ENCODE peak calls at places on chromosome 21, in four cellular contexts. E is IMR-90, V is lower lobe of right lung, S is AG09309. N is an unnamed sample.

GRCh38 chr21:40457741-40458140 is 389.2 kb downstream of the DSCAM start:
- DNase-seq in E (no peak), V (no peak), S (no peak), N (no peak)

GRCh38 chr21:45378258-45378966 is 26.6 kb upstream of the COL18A1 start:
- DNase-seq in E (peak; percentile 57), V (peak; percentile 32), S (no peak), N (peak; percentile 73)

GRCh38 chr21:21262048-21262447 is 263.8 kb downstream of the NCAM2 start:
- DNase-seq in E (no peak), V (no peak), S (no peak), N (no peak)

GRCh38 chr21:28579986-28580550 is 412.6 kb downstream of the LTN1 start:
- DNase-seq in E (no peak), V (no peak), S (no peak), N (no peak)

GRCh38 chr21:25709684-25710265 is 24.9 kb downstream of the ATP5PF start:
- DNase-seq in E (no peak), V (no peak), S (no peak), N (no peak)

GRCh38 chr21:30014883-30015282 is 75.1 kb upstream of the GRIK1 start:
- DNase-seq in E (no peak), V (no peak), S (no peak), N (no peak)

GRCh38 chr21:27388835-27389234 is 421.9 kb upstream of the ADAMTS5 start:
- DNase-seq in E (no peak), V (no peak), S (no peak), N (no peak)

GRCh38 chr21:45576838-45577737 is 34.8 kb upstream of the SLC19A1 start:
- DNase-seq in E (no peak), V (peak; percentile 28), S (no peak), N (peak; percentile 85)

GRCh38 chr21:45959182-45959581 is 22.4 kb upstream of the COL6A1 start:
- DNase-seq in E (no peak), V (no peak), S (no peak), N (no peak)

GRCh38 chr21:34282223-34282622 is 81.6 kb upstream of the KCNE2 start:
- DNase-seq in E (peak; percentile 13), V (no peak), S (no peak), N (no peak)

GRCh38 chr21:46153259-46154154 is 1.9 kb downstream of the FTCD start:
- DNase-seq in E (no peak), V (peak; percentile 57), S (no peak), N (peak; percentile 87)

GRCh38 chr21:34801519-34802132 is 132.8 kb downstream of the CLIC6 start:
- DNase-seq in E (no peak), V (no peak), S (no peak), N (no peak)

GRCh38 chr21:21740207-21740606 is 742.0 kb downstream of the NCAM2 start:
- DNase-seq in E (no peak), V (no peak), S (no peak), N (no peak)

GRCh38 chr21:45542242-45542666 is at the start of gene SLC19A1:
- DNase-seq in E (peak; percentile 48), V (peak; percentile 85), S (no peak), N (peak; percentile 73)

GRCh38 chr21:30491963-30492428 is at the start of gene KRTAP19-3:
- DNase-seq in E (no peak), V (no peak), S (no peak), N (no peak)

GRCh38 chr21:46322351-46323226 is 1.1 kb downstream of the C21orf58 start:
- DNase-seq in E (peak; percentile 47), V (no peak), S (no peak), N (no peak)

GRCh38 chr21:44010429-44010828 is 1.7 kb upstream of the TRAPPC10 start:
- DNase-seq in E (no peak), V (no peak), S (no peak), N (peak; percentile 59)

GRCh38 chr21:28669978-28670377 is 322.7 kb downstream of the LTN1 start:
- DNase-seq in E (no peak), V (no peak), S (no peak), N (no peak)

GRCh38 chr21:44445413-44445812 is 9.9 kb upstream of the LRRC3 start:
- DNase-seq in E (no peak), V (peak; percentile 7), S (no peak), N (peak; percentile 47)

GRCh38 chr21:46022551-46023107 is 41.1 kb downstream of the COL6A1 start:
- DNase-seq in E (no peak), V (no peak), S (no peak), N (no peak)

GRCh38 chr21:35234725-35235124 is 185.6 kb upstream of the RUNX1 start:
- DNase-seq in E (no peak), V (no peak), S (no peak), N (no peak)

GRCh38 chr21:46001821-46002681 is 20.5 kb downstream of the COL6A1 start:
- DNase-seq in E (no peak), V (peak; percentile 45), S (no peak), N (peak; percentile 91)

GRCh38 chr21:45010096-45010495 is 64.3 kb upstream of the ADARB1 start:
- DNase-seq in E (no peak), V (no peak), S (no peak), N (no peak)

DNA sequence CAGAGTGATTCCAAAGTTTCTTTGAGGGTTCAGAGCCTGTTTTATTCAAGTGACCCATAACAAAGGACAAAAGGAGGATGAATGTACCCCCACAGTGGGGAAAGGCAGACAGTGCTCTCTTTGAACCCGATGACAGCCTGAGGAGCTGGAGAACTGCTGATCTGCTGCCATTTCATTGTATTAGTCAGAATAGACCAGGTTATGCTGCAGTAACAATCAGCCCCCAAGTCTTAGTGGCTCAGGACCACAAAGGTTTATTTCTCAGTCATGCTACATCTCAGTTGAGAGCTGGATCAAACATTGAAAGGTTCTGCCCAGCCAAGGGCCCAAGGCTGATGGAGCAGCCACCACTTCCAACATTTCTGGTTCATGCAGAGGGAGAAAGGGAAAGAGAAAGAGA is 88.9 kb downstream of the HUNK start:
- DNase-seq in E (no peak), V (no peak), S (no peak), N (no peak)
- TF ChIP-seq CTCF in E (no peak), V (no peak), S (no peak), N (no peak)

GRCh38 chr21:17688912-17689874 is 76.5 kb upstream of the BTG3 start:
- DNase-seq in E (peak; percentile 12), V (peak; percentile 57), S (no peak), N (no peak)
- TF ChIP-seq CTCF in E (no peak), V (peak; percentile 27), S (peak; percentile 3), N (peak; percentile 58)

GRCh38 chr21:36693144-36694040 is 5.5 kb upstream of the SIM2 start:
- DNase-seq in E (no peak), V (no peak), S (no peak), N (no peak)
- TF ChIP-seq CTCF in E (peak; percentile 9), V (no peak), S (no peak), N (peak; percentile 59)

GRCh38 chr21:24076179-24076578 is 1531.1 kb downstream of the MRPL39 start:
- DNase-seq in E (peak; percentile 52), V (no peak), S (no peak), N (no peak)
- TF ChIP-seq CTCF in E (peak; percentile 40), V (no peak), S (no peak), N (no peak)

DNA sequence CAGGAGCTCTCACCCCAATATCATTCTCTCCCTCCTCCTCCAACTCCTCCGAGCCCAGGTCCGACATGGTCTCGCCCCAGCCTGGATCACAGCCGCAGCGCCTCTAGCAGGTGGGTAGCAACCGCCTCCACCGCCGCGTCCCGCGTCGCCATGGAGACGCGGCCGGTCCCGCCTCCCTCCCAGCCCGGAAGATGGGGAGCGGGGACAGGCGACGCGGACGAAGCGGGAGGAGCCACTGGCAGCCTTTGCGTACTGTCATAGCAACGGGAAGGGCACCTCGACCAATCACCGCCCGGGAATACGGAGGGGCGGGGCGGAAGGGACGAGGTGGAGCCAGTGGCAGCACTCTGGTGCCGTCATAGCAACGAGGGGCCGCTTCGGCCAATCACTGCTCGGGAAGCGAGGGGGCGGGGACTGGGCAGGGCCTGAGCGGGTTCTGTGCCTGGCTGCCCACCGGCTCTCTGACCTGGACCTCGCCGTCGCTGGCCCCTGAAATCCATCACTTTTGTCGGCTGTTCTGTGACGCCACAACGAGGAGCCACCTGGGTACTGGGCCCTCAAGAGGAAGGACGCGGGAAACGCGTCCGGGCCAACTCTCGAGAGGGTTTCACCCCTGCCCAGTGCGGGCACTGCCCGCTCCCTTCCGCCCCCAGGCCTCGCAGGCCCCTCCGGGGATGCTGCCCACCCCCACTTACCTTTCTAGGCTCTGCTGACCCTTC is at the start of gene RSPH1:
- DNase-seq in E (peak; percentile 95), V (peak; percentile 99), S (peak; percentile 88), N (peak; percentile 100)
- TF ChIP-seq CTCF in E (no peak), V (no peak), S (no peak), N (peak; percentile 36)

GRCh38 chr21:32565856-32566465 is 19.4 kb downstream of the TCP10L start:
- DNase-seq in E (peak; percentile 48), V (no peak), S (no peak), N (no peak)

GRCh38 chr21:32560896-32561295 is 24.4 kb downstream of the TCP10L start:
- DNase-seq in E (no peak), V (no peak), S (no peak), N (no peak)

GRCh38 chr21:32562915-32563314 is 22.4 kb downstream of the TCP10L start:
- DNase-seq in E (no peak), V (no peak), S (no peak), N (no peak)

GRCh38 chr21:32559004-32559610 is 26.2 kb downstream of the TCP10L start:
- DNase-seq in E (no peak), V (no peak), S (no peak), N (no peak)

GRCh38 chr21:32562426-32562825 is 22.9 kb downstream of the TCP10L start:
- DNase-seq in E (peak; percentile 83), V (no peak), S (peak; percentile 72), N (no peak)
- TF ChIP-seq CTCF in E (peak; percentile 64), V (peak; percentile 49), S (peak; percentile 76), N (peak; percentile 70)

GRCh38 chr21:18521204-18521603 is 117.6 kb upstream of the TMPRSS15 start:
- DNase-seq in E (no peak), V (no peak), S (no peak), N (no peak)
- TF ChIP-seq CTCF in E (no peak), V (no peak), S (no peak), N (no peak)

GRCh38 chr21:39314155-39315027 is 959 bp upstream of the BRWD1 start:
- DNase-seq in E (peak; percentile 65), V (peak; percentile 58), S (no peak), N (no peak)

GRCh38 chr21:39313042-39313456 is 383 bp downstream of the BRWD1 start:
- DNase-seq in E (no peak), V (no peak), S (no peak), N (no peak)

GRCh38 chr21:39315603-39316002 is 2.2 kb upstream of the BRWD1 start:
- DNase-seq in E (no peak), V (no peak), S (no peak), N (no peak)

GRCh38 chr21:39312112-39313041 is 1.1 kb downstream of the BRWD1 start:
- DNase-seq in E (peak; percentile 86), V (peak; percentile 93), S (no peak), N (peak; percentile 97)

DNA sequence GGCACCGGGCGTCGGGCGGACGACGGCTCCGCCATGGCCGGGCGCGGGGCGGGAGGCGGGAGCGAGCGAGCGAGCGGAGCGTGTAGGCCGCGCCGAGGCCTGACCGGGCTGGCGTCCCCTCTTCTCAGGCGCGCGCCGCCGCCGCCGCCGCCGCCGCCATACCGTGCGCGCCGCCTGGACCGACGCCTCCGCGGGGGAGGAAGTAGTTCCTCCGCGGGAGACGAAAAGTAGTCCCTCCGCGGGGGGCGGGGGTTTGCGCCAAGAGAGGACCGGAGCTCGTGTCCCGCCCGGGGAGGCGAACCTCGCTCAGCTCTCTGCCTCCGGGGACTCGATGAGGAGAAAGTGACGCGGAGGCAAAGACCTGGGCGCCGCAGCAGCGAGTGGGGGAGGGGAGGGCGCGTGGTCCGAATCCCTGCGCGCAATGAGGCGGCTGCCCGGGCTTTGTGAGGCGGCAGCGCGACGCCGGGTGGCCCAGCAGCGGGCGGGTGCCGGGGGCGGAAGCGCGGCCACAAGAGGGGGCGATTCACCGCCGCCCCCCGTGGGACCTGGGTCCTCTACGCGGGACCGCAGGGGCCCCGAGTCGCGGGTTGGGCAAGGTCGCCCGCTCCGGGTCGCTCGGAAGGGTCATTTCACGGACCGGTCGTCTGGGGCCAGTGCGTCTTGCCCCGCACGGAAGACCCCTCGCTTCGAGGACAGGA is at the start of gene BRWD1:
- DNase-seq in E (peak; percentile 81), V (peak; percentile 90), S (no peak), N (peak; percentile 89)
- TF ChIP-seq CTCF in E (peak; percentile 37), V (peak; percentile 48), S (peak; percentile 10), N (peak; percentile 72)